ENCODE peak calls at places on chromosomes 6 and 20, in nine cellular contexts. G, J, C, Q, P, I, T, D and F are unnamed samples.

GRCh38 chr20:2140561-2140960 is 38.9 kb downstream of the STK35 start:
- DNase-seq in G (peak; percentile 43), J (peak; percentile 48), C (peak; percentile 63), Q (no peak), P (no peak), I (no peak), T (no peak), D (peak; percentile 56), F (no peak)

GRCh38 chr6:170004585-170005210 is 253.3 kb downstream of the ERMARD start:
- DNase-seq in G (no peak), J (no peak), C (no peak), Q (no peak), P (no peak), I (no peak), T (no peak), D (no peak), F (no peak)

GRCh38 chr6:140252099-140252498 is 877.7 kb upstream of the CITED2 start:
- DNase-seq in G (no peak), J (no peak), C (peak; percentile 5), Q (no peak), P (no peak), I (no peak), T (no peak), D (no peak), F (no peak)

GRCh38 chr20:407097-407952 is 774 bp upstream of the RBCK1 start:
- DNase-seq in G (peak; percentile 87), J (peak; percentile 71), C (peak; percentile 59), Q (peak; percentile 87), P (peak; percentile 94), I (peak; percentile 98), T (peak; percentile 38), D (peak; percentile 83), F (peak; percentile 91)

GRCh38 chr6:106569444-106569843 is 59.9 kb downstream of the RTN4IP1 start:
- DNase-seq in G (no peak), J (peak; percentile 17), C (peak; percentile 68), Q (no peak), P (no peak), I (no peak), T (no peak), D (no peak), F (no peak)

GRCh38 chr6:136217002-136217401 is 33.1 kb downstream of the MTFR2 start:
- DNase-seq in G (no peak), J (no peak), C (no peak), Q (no peak), P (no peak), I (no peak), T (no peak), D (no peak), F (no peak)

GRCh38 chr6:28673800-28674671 is 148.4 kb downstream of the GPX5 start:
- DNase-seq in G (peak; percentile 10), J (peak; percentile 59), C (peak; percentile 71), Q (peak; percentile 51), P (peak; percentile 76), I (peak; percentile 82), T (no peak), D (peak; percentile 32), F (no peak)

GRCh38 chr6:170480045-170480714 is 72.9 kb downstream of the PSMB1 start:
- DNase-seq in G (peak; percentile 10), J (no peak), C (peak; percentile 24), Q (no peak), P (peak; percentile 48), I (peak; percentile 69), T (no peak), D (no peak), F (no peak)

GRCh38 chr6:163255265-163255664 is 159.3 kb upstream of the QKI start:
- DNase-seq in G (no peak), J (no peak), C (no peak), Q (no peak), P (no peak), I (no peak), T (no peak), D (no peak), F (no peak)

GRCh38 chr6:6386010-6386409 is 65.5 kb upstream of the F13A1 start:
- DNase-seq in G (peak; percentile 50), J (no peak), C (no peak), Q (no peak), P (no peak), I (no peak), T (no peak), D (no peak), F (no peak)

GRCh38 chr6:106974999-106975698 is 620 bp upstream of the CD24 start:
- DNase-seq in G (peak; percentile 73), J (peak; percentile 47), C (no peak), Q (peak; percentile 78), P (peak; percentile 83), I (peak; percentile 58), T (no peak), D (peak; percentile 57), F (peak; percentile 83)

GRCh38 chr6:55617272-55617671 is 38.3 kb upstream of the HMGCLL1 start:
- DNase-seq in G (peak; percentile 43), J (peak; percentile 25), C (peak; percentile 56), Q (peak; percentile 38), P (peak; percentile 54), I (peak; percentile 4), T (no peak), D (no peak), F (no peak)

GRCh38 chr6:148479498-148479897 is 136.9 kb downstream of the SASH1 start:
- DNase-seq in G (no peak), J (no peak), C (no peak), Q (no peak), P (no peak), I (no peak), T (no peak), D (no peak), F (no peak)

GRCh38 chr20:61430228-61430624 is 178.2 kb downstream of the CDH4 start:
- DNase-seq in G (no peak), J (no peak), C (no peak), Q (no peak), P (no peak), I (no peak), T (no peak), D (no peak), F (peak; percentile 21)

GRCh38 chr6:168192195-168192900 is 113.3 kb upstream of the FRMD1 start:
- DNase-seq in G (no peak), J (no peak), C (no peak), Q (no peak), P (peak; percentile 17), I (peak; percentile 46), T (no peak), D (no peak), F (peak; percentile 25)

GRCh38 chr6:19818805-19819204 is 18.4 kb upstream of the ID4 start:
- DNase-seq in G (no peak), J (no peak), C (no peak), Q (no peak), P (no peak), I (no peak), T (no peak), D (no peak), F (no peak)

GRCh38 chr20:50376888-50377459 is 133.2 kb upstream of the PTPN1 start:
- DNase-seq in G (no peak), J (no peak), C (no peak), Q (no peak), P (no peak), I (no peak), T (no peak), D (no peak), F (no peak)

GRCh38 chr20:50379049-50379990 is 130.9 kb upstream of the PTPN1 start:
- DNase-seq in G (peak; percentile 97), J (peak; percentile 48), C (peak; percentile 92), Q (no peak), P (no peak), I (no peak), T (no peak), D (no peak), F (peak; percentile 93)

GRCh38 chr20:50379991-50380696 is 130.0 kb upstream of the PTPN1 start:
- DNase-seq in G (no peak), J (no peak), C (no peak), Q (no peak), P (no peak), I (no peak), T (no peak), D (no peak), F (no peak)

GRCh38 chr20:50376179-50376887 is 133.8 kb upstream of the PTPN1 start:
- DNase-seq in G (no peak), J (no peak), C (no peak), Q (no peak), P (no peak), I (no peak), T (no peak), D (no peak), F (no peak)

DNA sequence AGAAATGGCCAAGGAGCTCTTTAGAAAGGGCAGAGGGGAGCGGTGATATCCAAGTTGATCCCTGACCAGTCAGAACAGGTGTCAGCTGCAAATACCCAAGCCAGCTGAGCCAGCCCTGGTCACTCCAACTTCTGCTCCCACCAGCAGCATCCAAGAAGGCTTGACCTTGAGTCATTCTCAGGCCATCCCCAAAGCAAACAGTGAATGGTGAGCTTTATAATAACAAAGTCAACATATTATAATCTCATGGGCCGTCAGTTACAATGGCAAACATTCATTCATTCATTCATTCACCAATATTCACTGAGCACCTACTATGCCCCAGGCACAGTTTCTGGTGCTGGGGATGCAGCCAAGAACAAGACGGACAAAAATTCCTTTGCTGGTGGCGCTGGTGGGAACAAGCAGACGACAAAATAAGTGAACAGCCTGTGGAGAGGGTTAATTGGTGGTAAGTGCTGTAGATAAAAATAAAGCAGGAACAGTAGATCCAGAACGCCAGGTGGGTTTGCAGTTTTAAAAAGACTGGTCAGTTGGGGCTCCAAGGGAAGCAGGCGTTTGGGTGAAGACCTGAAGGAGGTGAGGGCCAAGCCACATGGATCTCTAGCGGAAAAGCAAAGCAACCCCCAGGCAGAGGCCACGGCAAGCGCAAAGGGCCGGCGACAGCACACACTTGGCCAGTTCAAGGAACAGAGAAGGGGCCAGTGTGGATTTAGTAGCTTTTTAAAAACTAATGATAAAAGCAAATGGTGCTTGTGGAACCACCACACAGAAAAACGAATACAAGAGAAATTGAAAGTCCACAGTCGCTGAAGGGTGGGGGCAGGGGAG is 131.8 kb upstream of the PTPN1 start:
- DNase-seq in G (no peak), J (no peak), C (peak; percentile 59), Q (no peak), P (no peak), I (no peak), T (no peak), D (no peak), F (no peak)
- H3K4me3 ChIP-seq in G (no peak overlapping the region), J (no peak overlapping the region), C (no peak overlapping the region), Q (no peak overlapping the region), P (no peak overlapping the region), I (no peak overlapping the region), T (no peak overlapping the region), D (no peak overlapping the region), F (peak overlapping the region; percentile 28)

GRCh38 chr6:37056112-37056403 is 50.6 kb downstream of the FGD2 start:
- DNase-seq in G (no peak), J (no peak), C (no peak), Q (no peak), P (no peak), I (no peak), T (no peak), D (no peak), F (no peak)
- H3K4me3 ChIP-seq in G (no peak overlapping the region), J (no peak overlapping the region), C (no peak overlapping the region), Q (no peak overlapping the region), P (no peak overlapping the region), I (no peak overlapping the region), T (no peak overlapping the region), D (no peak overlapping the region), F (no peak overlapping the region)

GRCh38 chr6:40148882-40149573 is 214.8 kb upstream of the MOCS1 start:
- DNase-seq in G (no peak), J (no peak), C (no peak), Q (no peak), P (no peak), I (no peak), T (no peak), D (no peak), F (no peak)
- H3K4me3 ChIP-seq in G (no peak overlapping the region), J (no peak overlapping the region), C (no peak overlapping the region), Q (no peak overlapping the region), P (no peak overlapping the region), I (no peak overlapping the region), T (no peak overlapping the region), D (no peak overlapping the region), F (no peak overlapping the region)

GRCh38 chr6:13859871-13860555 is 45.7 kb upstream of the MCUR1 start:
- DNase-seq in G (no peak), J (peak; percentile 13), C (no peak), Q (no peak), P (no peak), I (no peak), T (no peak), D (peak; percentile 31), F (no peak)
- H3K4me3 ChIP-seq in G (no peak overlapping the region), J (no peak overlapping the region), C (peak overlapping the region; percentile 28), Q (peak overlapping the region; percentile 27), P (no peak overlapping the region), I (peak overlapping the region; percentile 28), T (peak overlapping the region; percentile 42), D (peak overlapping the region; percentile 21), F (peak overlapping the region; percentile 33)